ENCODE peak calls at places on chromosomes 3 and 15, in seven cellular contexts. One of them, this sample, is unnamed. For H3K4me1, the result is how much of the 10 kb centered on the place peaks cover.

GRCh38 chr3:134374791-134375541 is 719 bp upstream of the AMOTL2 start:
- DNase-seq in kidney: peak
- DNase-seq in mammary epithelial cell: peak
- DNase-seq in heart left ventricle: peak
- DNase-seq in A673: no peak
- DNase-seq in fibroblast of lung: no peak
- DNase-seq in tibial nerve: no peak
- DNase-seq in this sample: no peak

GRCh38 chr3:81931265-81931664 is 169.8 kb upstream of the GBE1 start:
- DNase-seq in kidney: no peak
- DNase-seq in mammary epithelial cell: no peak
- DNase-seq in heart left ventricle: no peak
- DNase-seq in A673: no peak
- DNase-seq in fibroblast of lung: no peak
- DNase-seq in tibial nerve: no peak
- DNase-seq in this sample: no peak

GRCh38 chr3:69838696-69839515 is 99.6 kb downstream of the MITF start:
- DNase-seq in kidney: no peak
- DNase-seq in mammary epithelial cell: no peak
- DNase-seq in heart left ventricle: no peak
- DNase-seq in A673: no peak
- DNase-seq in fibroblast of lung: peak
- DNase-seq in tibial nerve: no peak
- DNase-seq in this sample: no peak

GRCh38 chr3:97736928-97737327 is 27.6 kb upstream of the ARL6 start:
- DNase-seq in kidney: no peak
- DNase-seq in mammary epithelial cell: no peak
- DNase-seq in heart left ventricle: no peak
- DNase-seq in A673: peak
- DNase-seq in fibroblast of lung: no peak
- DNase-seq in tibial nerve: no peak
- DNase-seq in this sample: peak

GRCh38 chr3:51982352-51982837 is 940 bp upstream of the ACY1 start:
- DNase-seq in kidney: no peak
- DNase-seq in mammary epithelial cell: no peak
- DNase-seq in heart left ventricle: no peak
- DNase-seq in A673: no peak
- DNase-seq in fibroblast of lung: no peak
- DNase-seq in tibial nerve: no peak
- DNase-seq in this sample: peak

GRCh38 chr3:113890256-113890900 is 51.8 kb downstream of the GRAMD1C start:
- DNase-seq in kidney: no peak
- DNase-seq in mammary epithelial cell: no peak
- DNase-seq in heart left ventricle: no peak
- DNase-seq in A673: no peak
- DNase-seq in fibroblast of lung: no peak
- DNase-seq in tibial nerve: no peak
- DNase-seq in this sample: peak

GRCh38 chr15:85504739-85505676 is 124.6 kb downstream of the AKAP13 start:
- DNase-seq in kidney: no peak
- DNase-seq in mammary epithelial cell: peak
- DNase-seq in heart left ventricle: peak
- DNase-seq in A673: peak
- DNase-seq in fibroblast of lung: peak
- DNase-seq in tibial nerve: peak
- DNase-seq in this sample: peak

GRCh38 chr15:77019476-77020331 is 24.8 kb downstream of the PSTPIP1 start:
- DNase-seq in kidney: no peak
- DNase-seq in mammary epithelial cell: peak
- DNase-seq in heart left ventricle: no peak
- DNase-seq in A673: no peak
- DNase-seq in fibroblast of lung: peak
- DNase-seq in tibial nerve: no peak
- DNase-seq in this sample: peak

GRCh38 chr3:71752911-71753715 is 542 bp upstream of the GPR27 start:
- DNase-seq in kidney: peak
- DNase-seq in mammary epithelial cell: no peak
- DNase-seq in heart left ventricle: no peak
- DNase-seq in A673: no peak
- DNase-seq in fibroblast of lung: no peak
- DNase-seq in tibial nerve: no peak
- DNase-seq in this sample: no peak

DNA sequence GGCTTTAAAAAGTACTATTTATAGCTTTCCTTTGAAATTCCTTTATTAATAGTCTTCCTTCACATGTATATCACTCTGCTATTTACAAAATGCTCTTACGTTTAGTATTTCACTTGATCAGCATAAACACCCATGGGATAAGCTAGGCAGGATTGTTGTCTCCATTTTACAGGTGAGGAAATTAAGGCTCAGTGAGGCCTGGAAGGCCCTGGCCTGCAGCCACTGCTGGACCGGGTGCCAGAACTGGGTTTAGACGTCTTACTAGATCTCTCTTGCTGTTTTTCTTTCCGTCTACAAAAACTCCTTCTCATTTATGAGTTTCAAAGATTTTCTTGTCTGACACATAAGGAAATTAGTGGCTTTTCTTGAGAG is 236.4 kb downstream of the LPP start:
- DNase-seq in kidney: peak
- DNase-seq in mammary epithelial cell: no peak
- DNase-seq in heart left ventricle: no peak
- DNase-seq in A673: no peak
- DNase-seq in fibroblast of lung: no peak
- DNase-seq in tibial nerve: no peak
- DNase-seq in this sample: no peak
- H3K4me1 ChIP-seq in kidney: under half
- H3K4me1 ChIP-seq in mammary epithelial cell: under half
- H3K4me1 ChIP-seq in heart left ventricle: under half
- H3K4me1 ChIP-seq in A673: under half
- H3K4me1 ChIP-seq in fibroblast of lung: under half
- H3K4me1 ChIP-seq in tibial nerve: under half
- H3K4me1 ChIP-seq in this sample: under half

DNA sequence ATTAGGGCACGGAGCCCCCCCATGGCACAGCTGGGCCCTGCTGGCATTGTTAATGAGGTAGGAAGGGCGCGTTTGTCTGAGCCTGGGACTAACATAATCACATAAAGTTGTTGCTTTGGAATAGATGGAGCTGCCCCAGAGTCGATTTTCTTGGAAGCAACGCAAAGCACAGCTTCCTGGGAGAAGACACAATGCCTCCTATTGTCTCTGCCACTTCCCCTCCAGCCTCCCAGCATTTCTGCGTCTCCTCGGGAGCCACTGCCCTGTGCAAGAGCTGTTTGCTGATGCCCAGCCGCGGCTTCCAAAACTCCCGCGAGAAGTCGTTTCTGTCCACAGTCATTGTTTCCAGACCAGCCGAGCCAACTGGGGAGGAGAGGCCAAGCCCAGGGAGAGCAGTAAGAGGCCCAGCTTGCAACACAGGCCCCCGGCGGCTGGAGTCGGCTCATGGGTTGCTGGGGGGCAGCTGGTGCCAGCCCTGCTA is 18.1 kb upstream of the ALDH1A3 start:
- DNase-seq in kidney: no peak
- DNase-seq in mammary epithelial cell: no peak
- DNase-seq in heart left ventricle: peak
- DNase-seq in A673: no peak
- DNase-seq in fibroblast of lung: no peak
- DNase-seq in tibial nerve: peak
- DNase-seq in this sample: no peak
- H3K4me1 ChIP-seq in kidney: under half
- H3K4me1 ChIP-seq in mammary epithelial cell: under half
- H3K4me1 ChIP-seq in heart left ventricle: under half
- H3K4me1 ChIP-seq in A673: under half
- H3K4me1 ChIP-seq in fibroblast of lung: under half
- H3K4me1 ChIP-seq in tibial nerve: under half
- H3K4me1 ChIP-seq in this sample: under half

DNA sequence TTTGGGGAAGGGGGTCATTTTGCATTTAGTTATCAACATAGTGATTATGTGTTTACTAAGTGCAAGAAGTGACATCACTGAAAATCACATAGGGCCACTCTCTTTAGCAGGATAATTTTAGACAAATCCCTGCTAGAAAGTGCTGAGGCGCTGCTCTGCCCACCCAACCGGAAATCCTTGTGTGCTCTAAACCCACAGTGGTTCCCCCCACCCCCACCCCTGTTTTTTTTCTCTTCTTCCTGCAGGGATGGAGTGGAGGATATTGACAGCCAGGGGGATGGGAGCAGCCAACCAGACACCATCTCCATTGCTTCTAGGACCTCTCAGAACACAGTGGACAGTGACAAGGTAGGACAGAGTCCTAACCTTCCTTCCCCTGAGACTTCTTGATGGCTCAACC is 234.2 kb upstream of the UMPS start:
- DNase-seq in kidney: no peak
- DNase-seq in mammary epithelial cell: no peak
- DNase-seq in heart left ventricle: no peak
- DNase-seq in A673: peak
- DNase-seq in fibroblast of lung: no peak
- DNase-seq in tibial nerve: no peak
- DNase-seq in this sample: no peak
- H3K4me1 ChIP-seq in kidney: under half
- H3K4me1 ChIP-seq in mammary epithelial cell: under half
- H3K4me1 ChIP-seq in heart left ventricle: under half
- H3K4me1 ChIP-seq in A673: under half
- H3K4me1 ChIP-seq in fibroblast of lung: under half
- H3K4me1 ChIP-seq in tibial nerve: under half
- H3K4me1 ChIP-seq in this sample: under half

GRCh38 chr15:96435841-96436240 is 105.3 kb downstream of the NR2F2 start:
- DNase-seq in kidney: no peak
- DNase-seq in mammary epithelial cell: no peak
- DNase-seq in heart left ventricle: no peak
- DNase-seq in A673: no peak
- DNase-seq in fibroblast of lung: no peak
- DNase-seq in tibial nerve: no peak
- DNase-seq in this sample: no peak
- H3K4me1 ChIP-seq in kidney: under half
- H3K4me1 ChIP-seq in mammary epithelial cell: under half
- H3K4me1 ChIP-seq in heart left ventricle: under half
- H3K4me1 ChIP-seq in A673: under half
- H3K4me1 ChIP-seq in fibroblast of lung: under half
- H3K4me1 ChIP-seq in tibial nerve: under half
- H3K4me1 ChIP-seq in this sample: under half

DNA sequence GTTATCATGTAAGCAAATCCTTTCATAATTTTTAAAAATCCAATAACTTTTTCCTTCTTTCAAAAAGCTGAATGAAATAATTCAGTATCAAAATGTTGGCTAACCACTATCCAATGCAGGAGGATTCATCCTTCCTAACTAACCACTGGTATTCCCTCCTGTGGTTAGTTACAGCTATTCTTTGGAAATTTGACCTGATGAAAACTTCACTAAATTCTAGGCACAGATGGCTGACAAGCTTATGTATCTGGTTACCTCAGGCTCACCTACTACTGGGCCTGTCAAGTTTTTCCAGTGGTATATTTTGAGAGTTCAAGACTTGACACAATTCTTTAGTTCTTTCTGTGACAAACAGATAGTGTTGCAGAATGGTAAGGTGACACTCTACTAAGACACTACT is 15.9 kb downstream of the NPTN start:
- DNase-seq in kidney: no peak
- DNase-seq in mammary epithelial cell: no peak
- DNase-seq in heart left ventricle: no peak
- DNase-seq in A673: no peak
- DNase-seq in fibroblast of lung: peak
- DNase-seq in tibial nerve: no peak
- DNase-seq in this sample: no peak
- H3K4me1 ChIP-seq in kidney: under half
- H3K4me1 ChIP-seq in mammary epithelial cell: under half
- H3K4me1 ChIP-seq in heart left ventricle: half or more
- H3K4me1 ChIP-seq in A673: under half
- H3K4me1 ChIP-seq in fibroblast of lung: under half
- H3K4me1 ChIP-seq in tibial nerve: under half
- H3K4me1 ChIP-seq in this sample: under half

GRCh38 chr3:137695351-137695750 is 68.8 kb upstream of the SOX14 start:
- DNase-seq in kidney: no peak
- DNase-seq in mammary epithelial cell: no peak
- DNase-seq in heart left ventricle: no peak
- DNase-seq in A673: no peak
- DNase-seq in fibroblast of lung: no peak
- DNase-seq in tibial nerve: no peak
- DNase-seq in this sample: no peak
- H3K4me1 ChIP-seq in kidney: under half
- H3K4me1 ChIP-seq in mammary epithelial cell: under half
- H3K4me1 ChIP-seq in heart left ventricle: under half
- H3K4me1 ChIP-seq in A673: under half
- H3K4me1 ChIP-seq in fibroblast of lung: under half
- H3K4me1 ChIP-seq in tibial nerve: under half
- H3K4me1 ChIP-seq in this sample: under half